ENCODE peak calls at places on chromosome 5, in five cellular contexts. Z is NCI-H1092; K is T-helper 2 cell; F is activated CD4-positive, alpha-beta T cell treated with anti-CD3 and anti-CD28 coated beads, Interleukin-2, amount 50 U/mL, for 1 hour; A is stomach. C is an unnamed sample.

GRCh38 chr5:90161399-90161798 is 248.2 kb downstream of the CETN3 start:
- DNase-seq in A (peak), K (no peak), Z (no peak), F (no peak), C (no peak)

GRCh38 chr5:92513067-92513466 is 1068.0 kb downstream of the NR2F1-AS1 start:
- DNase-seq in F (no peak), K (no peak), Z (no peak), A (no peak), C (no peak)

GRCh38 chr5:76473676-76474075 is 70.6 kb downstream of the IQGAP2 start:
- DNase-seq in Z (no peak), F (peak), A (no peak), K (no peak), C (no peak)

GRCh38 chr5:67815455-67816391 is 399.8 kb upstream of the PIK3R1 start:
- DNase-seq in K (no peak), A (no peak), Z (no peak), F (no peak), C (no peak)

GRCh38 chr5:83035373-83036170 is 41.6 kb downstream of the TMEM167A start:
- DNase-seq in K (no peak), A (no peak), Z (peak), F (no peak), C (peak)

GRCh38 chr5:151569132-151570046 is 21.7 kb downstream of the FAT2 start:
- DNase-seq in A (no peak), K (no peak), Z (no peak), F (no peak), C (no peak)

GRCh38 chr5:74085782-74086181 is 459.8 kb downstream of the ARHGEF28 start:
- DNase-seq in F (no peak), Z (no peak), K (no peak), A (no peak), C (no peak)

GRCh38 chr5:149730620-149731331 is 666 bp downstream of the PPARGC1B start:
- DNase-seq in A (peak), F (peak), K (peak), Z (peak), C (no peak)

GRCh38 chr5:1362242-1363015 is 17.5 kb upstream of the CLPTM1L start:
- DNase-seq in K (no peak), Z (no peak), A (no peak), F (no peak), C (no peak)

GRCh38 chr5:160461378-160461777 is 39.7 kb downstream of the PTTG1 start:
- DNase-seq in K (no peak), A (no peak), Z (no peak), F (no peak), C (no peak)

GRCh38 chr5:106254784-106255183 is 1416.0 kb downstream of the EFNA5 start:
- DNase-seq in K (no peak), F (no peak), A (no peak), Z (no peak), C (no peak)

GRCh38 chr5:170522211-170523128 is 18.6 kb downstream of the KCNIP1 start:
- DNase-seq in F (no peak), K (no peak), Z (peak), A (no peak), C (no peak)

GRCh38 chr5:66742083-66742895 is 146.1 kb downstream of the MAST4 start:
- DNase-seq in Z (no peak), K (no peak), A (peak), F (no peak), C (no peak)

GRCh38 chr5:20555034-20555433 is 567.0 kb upstream of the CDH18 start:
- DNase-seq in K (no peak), F (no peak), A (no peak), Z (no peak), C (no peak)

GRCh38 chr5:150374651-150375050 is 17.2 kb downstream of the TCOF1 start:
- DNase-seq in K (no peak), F (no peak), A (no peak), Z (no peak), C (no peak)

GRCh38 chr5:92070786-92071185 is 687.7 kb upstream of the ARRDC3 start:
- DNase-seq in K (no peak), A (no peak), F (no peak), Z (no peak), C (no peak)

GRCh38 chr5:153157156-153157555 is 333.3 kb upstream of the GRIA1 start:
- DNase-seq in F (no peak), A (no peak), Z (no peak), K (no peak), C (no peak)

GRCh38 chr5:181087309-181087708 is 43.7 kb downstream of the OR2V1 start:
- DNase-seq in F (no peak), Z (no peak), A (no peak), K (no peak), C (no peak)

GRCh38 chr5:172713113-172713808 is 57.7 kb downstream of the DUSP1 start:
- DNase-seq in K (peak), A (peak), Z (peak), F (peak), C (peak)

GRCh38 chr5:146799235-146800015 is 79.1 kb downstream of the PPP2R2B start:
- DNase-seq in Z (no peak), F (no peak), A (no peak), K (no peak), C (no peak)

GRCh38 chr5:143245929-143246561 is 157.4 kb downstream of the NR3C1 start:
- DNase-seq in Z (peak), A (no peak), K (no peak), F (no peak), C (no peak)

GRCh38 chr5:56449071-56449470 is 215.9 kb upstream of the ANKRD55 start:
- DNase-seq in K (no peak), F (no peak), A (no peak), Z (no peak), C (no peak)

GRCh38 chr5:54173251-54173650 is 137.1 kb downstream of the ARL15 start:
- DNase-seq in F (no peak), K (no peak), Z (no peak), A (no peak), C (no peak)

GRCh38 chr5:61625682-61626620 is 293.9 kb downstream of the ZSWIM6 start:
- DNase-seq in A (peak), F (no peak), K (no peak), Z (no peak), C (no peak)

GRCh38 chr5:78647411-78647818 is 1.2 kb downstream of the LHFPL2 start:
- DNase-seq in A (no peak), F (no peak), Z (no peak), K (no peak), C (no peak)

GRCh38 chr5:39015743-39016586 is 58.2 kb downstream of the RICTOR start:
- DNase-seq in A (no peak), F (no peak), Z (no peak), K (no peak), C (no peak)

GRCh38 chr5:151683936-151684586 is 2.7 kb downstream of the SPARC start:
- DNase-seq in K (no peak), A (no peak), Z (no peak), F (no peak), C (no peak)

GRCh38 chr5:170100051-170100943 is 5.4 kb upstream of the FOXI1 start:
- DNase-seq in F (peak), Z (peak), A (peak), K (peak), C (peak)

GRCh38 chr5:119410448-119411170 is 41.7 kb upstream of the HSD17B4 start:
- DNase-seq in Z (no peak), K (no peak), A (no peak), F (no peak), C (no peak)

GRCh38 chr5:145407300-145408047 is 427.7 kb downstream of the PRELID2 start:
- DNase-seq in A (no peak), K (no peak), F (no peak), Z (no peak), C (no peak)

GRCh38 chr5:143405063-143405746 is 1.7 kb upstream of the NR3C1 start:
- DNase-seq in K (peak), Z (peak), F (peak), A (peak), C (peak)

GRCh38 chr5:80491296-80491695 is 3.4 kb downstream of the FAM151B start:
- DNase-seq in K (no peak), A (no peak), Z (no peak), F (no peak), C (no peak)

GRCh38 chr5:59116231-59116900 is 533.5 kb downstream of the RAB3C start:
- DNase-seq in A (no peak), K (no peak), Z (no peak), F (no peak), C (peak)

C was measured in NCI-H2227 treated with DMSO at 0.1 percent for 48 hours.